ENCODE peak calls at places on chromosome 11, in five cellular contexts. One of them, this sample, is unnamed.

GRCh38 chr11:70854891-70855556 is 397.4 kb downstream of the SHANK2 start:
- DNase-seq in substantia nigra: no peak
- DNase-seq in AG08395: no peak
- DNase-seq in naive thymus-derived CD8-positive, alpha-beta T cell: no peak
- DNase-seq in tibial nerve: no peak
- DNase-seq in this sample: no peak

GRCh38 chr11:706439-706956 is 467 bp downstream of the EPS8L2 start:
- DNase-seq in substantia nigra: no peak
- DNase-seq in AG08395: peak
- DNase-seq in naive thymus-derived CD8-positive, alpha-beta T cell: no peak
- DNase-seq in tibial nerve: no peak
- DNase-seq in this sample: no peak

GRCh38 chr11:57567210-57567511 is 311 bp downstream of the UBE2L6 start:
- DNase-seq in substantia nigra: no peak
- DNase-seq in AG08395: no peak
- DNase-seq in naive thymus-derived CD8-positive, alpha-beta T cell: peak
- DNase-seq in tibial nerve: peak
- DNase-seq in this sample: no peak

GRCh38 chr11:134350381-134350780 is 18.6 kb downstream of the GLB1L2 start:
- DNase-seq in substantia nigra: no peak
- DNase-seq in AG08395: no peak
- DNase-seq in naive thymus-derived CD8-positive, alpha-beta T cell: no peak
- DNase-seq in tibial nerve: no peak
- DNase-seq in this sample: no peak

GRCh38 chr11:66814678-66815077 is 28.6 kb upstream of the RCE1 start:
- DNase-seq in substantia nigra: no peak
- DNase-seq in AG08395: no peak
- DNase-seq in naive thymus-derived CD8-positive, alpha-beta T cell: no peak
- DNase-seq in tibial nerve: no peak
- DNase-seq in this sample: no peak

GRCh38 chr11:33827206-33827605 is 52.9 kb upstream of the FBXO3 start:
- DNase-seq in substantia nigra: no peak
- DNase-seq in AG08395: no peak
- DNase-seq in naive thymus-derived CD8-positive, alpha-beta T cell: no peak
- DNase-seq in tibial nerve: no peak
- DNase-seq in this sample: no peak

GRCh38 chr11:8030526-8031247 is 43.5 kb downstream of the EIF3F start:
- DNase-seq in substantia nigra: no peak
- DNase-seq in AG08395: no peak
- DNase-seq in naive thymus-derived CD8-positive, alpha-beta T cell: no peak
- DNase-seq in tibial nerve: no peak
- DNase-seq in this sample: no peak

GRCh38 chr11:111604392-111605009 is 2.3 kb downstream of the SIK2 start:
- DNase-seq in substantia nigra: peak
- DNase-seq in AG08395: peak
- DNase-seq in naive thymus-derived CD8-positive, alpha-beta T cell: peak
- DNase-seq in tibial nerve: peak
- DNase-seq in this sample: no peak

GRCh38 chr11:44939673-44940072 is 11.0 kb downstream of the TP53I11 start:
- DNase-seq in substantia nigra: no peak
- DNase-seq in AG08395: no peak
- DNase-seq in naive thymus-derived CD8-positive, alpha-beta T cell: no peak
- DNase-seq in tibial nerve: peak
- DNase-seq in this sample: no peak

GRCh38 chr11:71095294-71095850 is 157.0 kb downstream of the SHANK2 start:
- DNase-seq in substantia nigra: no peak
- DNase-seq in AG08395: no peak
- DNase-seq in naive thymus-derived CD8-positive, alpha-beta T cell: no peak
- DNase-seq in tibial nerve: no peak
- DNase-seq in this sample: no peak

GRCh38 chr11:27097538-27097937 is 56.9 kb downstream of the BBOX1 start:
- DNase-seq in substantia nigra: no peak
- DNase-seq in AG08395: no peak
- DNase-seq in naive thymus-derived CD8-positive, alpha-beta T cell: no peak
- DNase-seq in tibial nerve: no peak
- DNase-seq in this sample: no peak

GRCh38 chr11:47127213-47127612 is 49.5 kb downstream of the ARFGAP2 start:
- DNase-seq in substantia nigra: no peak
- DNase-seq in AG08395: no peak
- DNase-seq in naive thymus-derived CD8-positive, alpha-beta T cell: no peak
- DNase-seq in tibial nerve: no peak
- DNase-seq in this sample: no peak

GRCh38 chr11:65947133-65947532 is 1.9 kb downstream of the TSGA10IP start:
- DNase-seq in substantia nigra: no peak
- DNase-seq in AG08395: no peak
- DNase-seq in naive thymus-derived CD8-positive, alpha-beta T cell: no peak
- DNase-seq in tibial nerve: no peak
- DNase-seq in this sample: no peak

GRCh38 chr11:12702999-12703453 is 28.8 kb downstream of the TEAD1 start:
- DNase-seq in substantia nigra: no peak
- DNase-seq in AG08395: no peak
- DNase-seq in naive thymus-derived CD8-positive, alpha-beta T cell: no peak
- DNase-seq in tibial nerve: no peak
- DNase-seq in this sample: no peak

GRCh38 chr11:125166347-125166841 is 1.8 kb downstream of the PKNOX2 start:
- DNase-seq in substantia nigra: no peak
- DNase-seq in AG08395: no peak
- DNase-seq in naive thymus-derived CD8-positive, alpha-beta T cell: peak
- DNase-seq in tibial nerve: no peak
- DNase-seq in this sample: no peak

GRCh38 chr11:65915101-65915820 is 3.6 kb downstream of the C11orf68 start:
- DNase-seq in substantia nigra: no peak
- DNase-seq in AG08395: no peak
- DNase-seq in naive thymus-derived CD8-positive, alpha-beta T cell: no peak
- DNase-seq in tibial nerve: no peak
- DNase-seq in this sample: no peak

GRCh38 chr11:99535406-99535805 is 514.7 kb downstream of the CNTN5 start:
- DNase-seq in substantia nigra: no peak
- DNase-seq in AG08395: no peak
- DNase-seq in naive thymus-derived CD8-positive, alpha-beta T cell: no peak
- DNase-seq in tibial nerve: no peak
- DNase-seq in this sample: no peak

GRCh38 chr11:112345166-112345565 is 84.5 kb upstream of the PLET1 start:
- DNase-seq in substantia nigra: no peak
- DNase-seq in AG08395: no peak
- DNase-seq in naive thymus-derived CD8-positive, alpha-beta T cell: no peak
- DNase-seq in tibial nerve: no peak
- DNase-seq in this sample: no peak

GRCh38 chr11:45089251-45089650 is 57.2 kb upstream of the PRDM11 start:
- DNase-seq in substantia nigra: no peak
- DNase-seq in AG08395: peak
- DNase-seq in naive thymus-derived CD8-positive, alpha-beta T cell: no peak
- DNase-seq in tibial nerve: peak
- DNase-seq in this sample: no peak

This sample was measured in dorsolateral prefrontal cortex.